ENCODE peak calls at places on chromosomes 5 and 9, in four cellular contexts. One of them, this sample, is unnamed. For H3K4me1 and H3K9me1, the result is how much of the 10 kb centered on the place peaks cover.

GRCh38 chr5:133467712-133468463 is 144.5 kb downstream of the FSTL4 start:
- DNase-seq in IMR-90: no peak
- DNase-seq in K562: no peak
- DNase-seq in endothelial cell of umbilical vein: no peak
- DNase-seq in this sample: no peak

GRCh38 chr5:115459844-115460243 is 84.7 kb downstream of the FEM1C start:
- DNase-seq in IMR-90: peak
- DNase-seq in K562: no peak
- DNase-seq in endothelial cell of umbilical vein: no peak
- DNase-seq in this sample: no peak

GRCh38 chr5:81750308-81751008 is 439 bp downstream of the SSBP2 start:
- DNase-seq in IMR-90: no peak
- DNase-seq in K562: no peak
- DNase-seq in endothelial cell of umbilical vein: no peak
- DNase-seq in this sample: no peak

GRCh38 chr5:37645707-37646106 is 194.1 kb downstream of the GDNF start:
- DNase-seq in IMR-90: no peak
- DNase-seq in K562: no peak
- DNase-seq in endothelial cell of umbilical vein: no peak
- DNase-seq in this sample: no peak

GRCh38 chr5:115484368-115484767 is 60.2 kb downstream of the FEM1C start:
- DNase-seq in IMR-90: no peak
- DNase-seq in K562: no peak
- DNase-seq in endothelial cell of umbilical vein: no peak
- DNase-seq in this sample: no peak

GRCh38 chr9:33019797-33020196 is 5.3 kb upstream of the DNAJA1 start:
- DNase-seq in IMR-90: no peak
- DNase-seq in K562: no peak
- DNase-seq in endothelial cell of umbilical vein: no peak
- DNase-seq in this sample: no peak

GRCh38 chr9:123772374-123772773 is 157.6 kb downstream of the DENND1A start:
- DNase-seq in IMR-90: no peak
- DNase-seq in K562: no peak
- DNase-seq in endothelial cell of umbilical vein: no peak
- DNase-seq in this sample: no peak

GRCh38 chr9:131008909-131009618 is at the start of gene LAMC3:
- DNase-seq in IMR-90: no peak
- DNase-seq in K562: peak
- DNase-seq in endothelial cell of umbilical vein: no peak
- DNase-seq in this sample: no peak

GRCh38 chr9:107153336-107153735 is 129.7 kb upstream of the RAD23B start:
- DNase-seq in IMR-90: peak
- DNase-seq in K562: no peak
- DNase-seq in endothelial cell of umbilical vein: no peak
- DNase-seq in this sample: no peak

GRCh38 chr9:109242751-109243150 is 75.7 kb upstream of the FRRS1L start:
- DNase-seq in IMR-90: no peak
- DNase-seq in K562: no peak
- DNase-seq in endothelial cell of umbilical vein: no peak
- DNase-seq in this sample: no peak

GRCh38 chr9:129823163-129823933 is 588 bp downstream of the TOR1A start:
- DNase-seq in IMR-90: peak
- DNase-seq in K562: peak
- DNase-seq in endothelial cell of umbilical vein: peak
- DNase-seq in this sample: no peak

GRCh38 chr5:165903835-165904234 is 2387.6 kb upstream of the WWC1 start:
- DNase-seq in IMR-90: no peak
- DNase-seq in K562: no peak
- DNase-seq in endothelial cell of umbilical vein: no peak
- DNase-seq in this sample: no peak

GRCh38 chr5:140648132-140648432 is 453 bp downstream of the IK start:
- DNase-seq in IMR-90: no peak
- DNase-seq in K562: peak
- DNase-seq in endothelial cell of umbilical vein: no peak
- DNase-seq in this sample: no peak

GRCh38 chr9:18229992-18230676 is 243.8 kb upstream of the ADAMTSL1 start:
- DNase-seq in IMR-90: no peak
- DNase-seq in K562: no peak
- DNase-seq in endothelial cell of umbilical vein: no peak
- DNase-seq in this sample: no peak
- TF ChIP-seq CTCF in IMR-90: no peak
- TF ChIP-seq CTCF in K562: no peak
- TF ChIP-seq CTCF in endothelial cell of umbilical vein: no peak
- TF ChIP-seq CTCF in this sample: no peak

GRCh38 chr9:38039090-38039906 is 29.7 kb downstream of the SHB start:
- DNase-seq in IMR-90: peak
- DNase-seq in K562: peak
- DNase-seq in endothelial cell of umbilical vein: peak
- DNase-seq in this sample: no peak
- H3K4me1 ChIP-seq in IMR-90: half or more
- H3K4me1 ChIP-seq in K562: half or more
- H3K4me1 ChIP-seq in endothelial cell of umbilical vein: half or more
- H3K4me1 ChIP-seq in this sample: half or more

GRCh38 chr5:2704806-2705645 is 46.5 kb downstream of the IRX2 start:
- DNase-seq in IMR-90: no peak
- DNase-seq in K562: no peak
- DNase-seq in endothelial cell of umbilical vein: no peak
- DNase-seq in this sample: no peak
- H3K9me1 ChIP-seq in IMR-90: under half
- H3K9me1 ChIP-seq in K562: under half
- H3K9me1 ChIP-seq in endothelial cell of umbilical vein: under half
- H3K9me1 ChIP-seq in this sample: under half

DNA sequence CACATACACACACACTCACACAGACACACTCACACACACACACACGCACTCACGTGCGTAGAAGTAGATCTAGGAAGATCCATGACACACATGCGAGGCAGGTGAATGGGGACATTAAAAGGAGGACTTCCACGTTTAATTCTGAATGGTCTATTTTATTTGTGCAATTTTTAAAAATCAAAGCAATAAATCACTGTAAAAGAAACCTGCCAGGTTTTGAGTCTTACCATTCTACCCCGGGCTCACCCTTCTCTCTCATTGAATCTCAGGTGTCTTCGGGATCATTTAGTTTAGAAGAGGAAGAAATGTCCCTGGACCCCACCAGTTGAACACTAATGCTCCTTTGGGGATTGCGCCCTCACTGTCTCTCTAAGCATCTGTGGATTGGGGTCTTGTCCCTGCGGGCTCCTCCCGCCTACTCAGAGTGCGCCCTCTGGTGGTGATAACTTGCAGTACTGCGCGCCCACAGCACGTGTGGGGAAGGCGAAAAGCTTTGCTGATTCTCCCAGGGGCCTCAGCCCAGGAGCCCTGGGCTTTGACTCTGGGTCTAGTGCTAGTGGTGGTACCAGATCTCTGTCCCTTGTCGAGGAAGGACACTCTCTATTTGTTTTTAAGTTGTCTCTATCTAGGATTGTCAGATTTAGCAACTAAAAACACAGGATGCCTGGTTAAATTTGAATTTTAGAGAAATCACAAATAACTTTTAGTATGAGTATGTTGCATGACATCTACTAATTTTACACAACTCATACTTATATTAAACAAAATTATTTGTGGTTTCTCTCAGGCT is 34.8 kb downstream of the BOD1 start:
- DNase-seq in IMR-90: peak
- DNase-seq in K562: peak
- DNase-seq in endothelial cell of umbilical vein: peak
- DNase-seq in this sample: no peak
- TF ChIP-seq CTCF in IMR-90: peak
- TF ChIP-seq CTCF in K562: peak
- TF ChIP-seq CTCF in endothelial cell of umbilical vein: peak
- TF ChIP-seq CTCF in this sample: peak

DNA sequence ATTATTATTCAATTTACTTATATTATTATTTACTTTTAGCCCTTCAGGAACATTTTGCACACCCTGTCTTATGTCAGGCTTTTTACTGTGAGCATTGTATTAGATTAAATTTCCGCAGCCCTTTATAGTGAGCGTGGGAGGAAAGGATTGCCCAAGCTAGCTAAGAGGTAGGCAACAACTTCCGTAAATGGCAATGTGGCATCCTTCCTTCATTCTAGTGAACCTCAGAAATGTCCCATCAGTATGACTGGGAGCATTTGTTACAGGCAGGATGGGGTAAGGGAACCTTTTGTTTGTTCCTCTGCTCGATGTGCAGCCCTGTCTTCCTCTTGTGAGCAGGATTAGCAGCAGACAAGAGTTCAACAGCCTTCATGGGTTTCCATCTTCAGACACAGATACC is 6.2 kb upstream of the CD180 start:
- DNase-seq in IMR-90: no peak
- DNase-seq in K562: no peak
- DNase-seq in endothelial cell of umbilical vein: no peak
- DNase-seq in this sample: no peak
- H3K4me1 ChIP-seq in IMR-90: under half
- H3K4me1 ChIP-seq in K562: under half
- H3K4me1 ChIP-seq in endothelial cell of umbilical vein: under half
- H3K4me1 ChIP-seq in this sample: under half

GRCh38 chr5:65355301-65355700 is 126.4 kb downstream of the ADAMTS6 start:
- DNase-seq in IMR-90: peak
- DNase-seq in K562: no peak
- DNase-seq in endothelial cell of umbilical vein: no peak
- DNase-seq in this sample: no peak
- H3K9me1 ChIP-seq in IMR-90: under half
- H3K9me1 ChIP-seq in K562: under half
- H3K9me1 ChIP-seq in endothelial cell of umbilical vein: under half
- H3K9me1 ChIP-seq in this sample: under half

GRCh38 chr9:69469136-69469535 is 144.1 kb downstream of the ENTREP1 start:
- DNase-seq in IMR-90: peak
- DNase-seq in K562: no peak
- DNase-seq in endothelial cell of umbilical vein: peak
- DNase-seq in this sample: no peak
- TF ChIP-seq CTCF in IMR-90: no peak
- TF ChIP-seq CTCF in K562: no peak
- TF ChIP-seq CTCF in endothelial cell of umbilical vein: no peak
- TF ChIP-seq CTCF in this sample: no peak

DNA sequence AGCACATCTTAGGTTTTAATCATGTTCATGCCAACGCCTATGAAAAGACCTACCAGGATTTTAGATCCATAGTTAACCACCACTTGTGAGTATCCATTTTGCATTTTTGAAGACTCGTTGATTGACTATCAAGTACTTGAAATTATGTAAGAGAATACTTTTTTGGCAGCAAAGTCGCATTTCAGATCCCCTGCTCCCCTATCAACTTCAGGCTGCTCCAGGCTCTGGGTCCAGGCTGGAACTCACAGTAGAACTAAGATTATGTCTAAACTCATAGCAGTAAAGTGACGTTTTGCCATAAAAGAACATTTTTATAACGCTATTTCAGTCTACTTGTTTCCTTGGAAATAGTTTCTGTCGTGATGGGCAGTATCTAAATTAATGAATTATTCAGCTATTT is 267.7 kb downstream of the FANCC start:
- DNase-seq in IMR-90: no peak
- DNase-seq in K562: peak
- DNase-seq in endothelial cell of umbilical vein: no peak
- DNase-seq in this sample: no peak
- H3K4me1 ChIP-seq in IMR-90: under half
- H3K4me1 ChIP-seq in K562: under half
- H3K4me1 ChIP-seq in endothelial cell of umbilical vein: under half
- H3K4me1 ChIP-seq in this sample: under half